ENCODE peak calls at places on chromosome 4, in five cellular contexts. N is endothelial cell of umbilical vein, J is mesothelial cell of epicardium, E is fibroblast of lung, T is fibroblast of pulmonary artery. C is an unnamed sample.

GRCh38 chr4:155787113-155787710 is 28.4 kb downstream of the GUCY1B1 start:
- DNase-seq in N (peak; percentile 75), J (no peak), E (peak; percentile 80), T (peak; percentile 78), C (peak; percentile 53)

GRCh38 chr4:187075514-187075913 is 351.9 kb upstream of the FAT1 start:
- DNase-seq in N (no peak), J (no peak), E (peak; percentile 37), T (no peak), C (no peak)

GRCh38 chr4:99998062-99998880 is 48.2 kb upstream of the H2AZ1 start:
- DNase-seq in N (peak; percentile 42), J (no peak), E (peak; percentile 59), T (peak; percentile 68), C (peak; percentile 18)

GRCh38 chr4:77065382-77065781 is 10.4 kb downstream of the CCNI start:
- DNase-seq in N (no peak), J (no peak), E (no peak), T (no peak), C (no peak)

GRCh38 chr4:67556426-67556825 is 2.1 kb upstream of the STAP1 start:
- DNase-seq in N (no peak), J (no peak), E (no peak), T (peak; percentile 65), C (no peak)

GRCh38 chr4:140152015-140152703 is 1.8 kb downstream of the MAML3 start:
- DNase-seq in N (no peak), J (no peak), E (no peak), T (no peak), C (peak; percentile 51)

GRCh38 chr4:169278669-169279068 is 7.9 kb upstream of the SH3RF1 start:
- DNase-seq in N (no peak), J (no peak), E (no peak), T (no peak), C (no peak)

GRCh38 chr4:132297346-132297745 is 851.7 kb upstream of the PCDH10 start:
- DNase-seq in N (peak; percentile 37), J (no peak), E (peak; percentile 25), T (peak; percentile 31), C (no peak)

GRCh38 chr4:7904942-7905341 is 34.7 kb downstream of the AFAP1 start:
- DNase-seq in N (no peak), J (no peak), E (peak; percentile 98), T (peak; percentile 97), C (no peak)

GRCh38 chr4:168540865-168541607 is 44.2 kb downstream of the PALLD start:
- DNase-seq in N (no peak), J (no peak), E (no peak), T (peak; percentile 26), C (no peak)

GRCh38 chr4:143585548-143585947 is 72.0 kb downstream of the SMARCA5 start:
- DNase-seq in N (no peak), J (no peak), E (no peak), T (no peak), C (no peak)

GRCh38 chr4:79917246-79917645 is 155.8 kb downstream of the ANTXR2 start:
- DNase-seq in N (peak; percentile 62), J (no peak), E (peak; percentile 48), T (peak; percentile 75), C (peak; percentile 20)

GRCh38 chr4:43853565-43854345 is 594.9 kb downstream of the KCTD8 start:
- DNase-seq in N (no peak), J (peak; percentile 38), E (no peak), T (no peak), C (no peak)

GRCh38 chr4:128688846-128689467 is 120.5 kb upstream of the JADE1 start:
- DNase-seq in N (no peak), J (no peak), E (no peak), T (no peak), C (no peak)

GRCh38 chr4:1233641-1234277 is 15.2 kb downstream of the CTBP1 start:
- DNase-seq in N (peak; percentile 30), J (no peak), E (peak; percentile 70), T (peak; percentile 47), C (no peak)
- TF ChIP-seq CTCF in N (peak; percentile 63), J (no peak), E (peak; percentile 78), T (peak; percentile 52), C (peak; percentile 8)

DNA sequence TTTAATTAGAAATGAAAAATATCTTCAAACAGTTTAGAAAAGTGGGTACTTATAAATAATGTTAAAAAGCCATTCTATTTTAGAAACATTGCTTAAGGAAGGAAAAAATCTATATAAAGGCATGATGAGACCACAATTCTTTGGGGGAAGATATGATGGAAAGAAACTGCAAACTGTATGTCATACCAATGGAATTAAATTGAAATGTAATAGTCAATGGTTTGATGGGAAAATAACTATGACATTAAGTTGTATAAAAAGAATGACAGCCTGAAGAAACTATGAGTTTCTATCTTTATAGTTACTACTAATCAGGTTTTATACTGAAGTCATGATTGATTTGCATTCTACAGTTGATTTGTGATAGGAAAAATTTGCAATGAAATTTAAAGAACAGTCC is 40.3 kb upstream of the CAMK2D start:
- DNase-seq in N (no peak), J (no peak), E (no peak), T (no peak), C (no peak)
- TF ChIP-seq CTCF in N (no peak), J (no peak), E (no peak), T (no peak), C (no peak)

DNA sequence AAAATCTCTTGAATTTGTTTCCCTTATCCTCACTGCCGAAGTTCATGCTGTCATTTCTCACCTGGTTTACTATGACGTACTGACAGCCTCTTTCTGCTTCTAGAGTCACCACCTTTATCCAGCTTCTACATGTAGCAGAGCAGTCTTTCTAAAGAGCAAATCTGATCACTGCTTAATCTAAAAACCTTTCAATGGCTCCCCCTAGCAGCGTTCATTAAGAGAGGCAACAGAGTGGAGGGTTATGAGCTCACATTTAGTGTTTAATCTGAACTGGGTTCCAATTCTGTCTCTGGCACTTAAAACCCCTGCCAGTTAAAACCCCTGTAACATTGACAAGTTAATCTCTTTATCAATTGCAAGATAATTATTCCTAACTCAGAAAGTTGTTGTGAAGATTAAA is 4.4 kb downstream of the RBPJ start:
- DNase-seq in N (no peak), J (no peak), E (peak; percentile 74), T (peak; percentile 60), C (no peak)
- TF ChIP-seq CTCF in N (no peak), J (no peak), E (peak; percentile 69), T (peak; percentile 63), C (peak; percentile 56)

DNA sequence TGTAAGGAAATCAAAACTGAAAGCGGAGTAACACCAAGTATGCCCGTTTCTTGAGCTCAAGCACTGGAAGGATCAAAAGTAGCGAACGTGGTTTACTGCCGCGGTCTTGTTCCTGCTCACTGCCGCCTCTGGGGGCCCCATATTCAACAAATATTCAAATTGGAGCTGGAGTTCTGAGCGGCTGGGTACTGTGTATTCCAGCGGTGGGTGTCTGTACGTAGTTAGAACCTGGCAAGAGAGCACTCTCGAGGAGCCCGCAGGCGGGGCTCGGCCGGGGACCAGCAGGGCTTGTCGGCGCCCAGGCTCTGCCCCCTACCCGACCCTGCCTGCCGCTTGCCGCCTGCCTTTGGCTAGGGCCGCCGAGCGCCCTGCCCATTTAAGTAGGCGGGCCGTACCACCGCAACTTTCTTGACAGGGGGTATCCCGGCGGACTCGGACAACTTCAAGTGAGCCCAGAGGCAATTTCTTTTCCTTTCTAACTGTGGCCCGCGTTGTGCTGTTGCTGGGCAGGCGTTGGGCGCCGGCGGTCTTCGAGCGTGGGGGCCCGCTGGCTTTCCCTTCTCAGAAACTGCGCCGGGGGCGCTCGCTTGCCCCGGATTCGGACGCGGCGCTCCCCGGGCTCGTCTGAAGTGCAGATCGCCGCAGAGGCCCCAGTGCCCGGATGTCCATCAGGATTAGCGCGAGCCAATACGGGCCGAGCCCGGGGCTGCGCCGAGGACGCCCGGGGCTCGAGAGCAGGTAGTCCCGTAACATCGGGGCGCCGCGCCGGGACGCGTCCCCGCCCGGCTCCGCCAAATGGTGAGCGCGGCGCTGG is 71.9 kb downstream of the AFF1 start:
- DNase-seq in N (peak; percentile 94), J (peak; percentile 90), E (peak; percentile 96), T (peak; percentile 95), C (peak; percentile 82)
- TF ChIP-seq CTCF in N (peak; percentile 12), J (peak; percentile 28), E (peak; percentile 40), T (peak; percentile 35), C (peak; percentile 29)

GRCh38 chr4:25687763-25688162 is 32.1 kb downstream of the SLC34A2 start:
- DNase-seq in N (no peak), J (no peak), E (no peak), T (no peak), C (no peak)
- TF ChIP-seq CTCF in N (no peak), J (no peak), E (no peak), T (no peak), C (no peak)

DNA sequence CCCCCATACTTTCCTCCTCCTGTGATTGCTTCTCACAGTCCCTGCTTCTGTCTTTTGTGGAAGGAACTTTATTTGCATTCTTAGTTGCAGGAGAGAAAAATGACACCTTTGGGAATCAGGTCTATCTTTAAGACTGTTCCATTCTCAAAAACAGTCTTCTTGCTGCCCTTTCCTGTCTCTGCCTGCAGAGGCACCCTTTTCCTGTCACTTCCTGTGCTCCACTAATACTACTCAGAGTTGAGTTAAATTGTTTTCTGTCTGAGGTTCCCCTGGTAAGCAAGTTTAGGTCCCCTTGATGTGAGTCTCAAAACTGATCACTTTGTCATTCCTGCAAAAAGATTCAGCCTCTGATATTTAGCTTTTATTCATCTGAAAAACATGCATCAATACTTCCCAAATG is 208.8 kb upstream of the CLNK start:
- DNase-seq in N (no peak), J (no peak), E (no peak), T (no peak), C (peak; percentile 12)
- TF ChIP-seq CTCF in N (no peak), J (no peak), E (peak; percentile 49), T (peak; percentile 50), C (peak; percentile 37)

GRCh38 chr4:26022346-26022891 is 108.4 kb downstream of the SMIM20 start:
- DNase-seq in N (peak; percentile 45), J (no peak), E (peak; percentile 79), T (peak; percentile 25), C (no peak)

GRCh38 chr4:26020896-26021295 is 106.9 kb downstream of the SMIM20 start:
- DNase-seq in N (peak; percentile 19), J (no peak), E (peak; percentile 44), T (peak; percentile 50), C (no peak)

GRCh38 chr4:26024079-26024478 is 110.1 kb downstream of the SMIM20 start:
- DNase-seq in N (no peak), J (no peak), E (no peak), T (no peak), C (no peak)

GRCh38 chr4:26021417-26022345 is 107.7 kb downstream of the SMIM20 start:
- DNase-seq in N (no peak), J (no peak), E (peak; percentile 32), T (peak; percentile 29), C (no peak)

GRCh38 chr4:26023191-26023972 is 109.4 kb downstream of the SMIM20 start:
- DNase-seq in N (no peak), J (no peak), E (no peak), T (no peak), C (no peak)
- TF ChIP-seq CTCF in N (no peak), J (no peak), E (no peak), T (no peak), C (no peak)

GRCh38 chr4:73443224-73443623 is 7.2 kb downstream of the AFP start:
- DNase-seq in N (no peak), J (no peak), E (no peak), T (no peak), C (no peak)

GRCh38 chr4:73447701-73448100 is 11.7 kb downstream of the AFP start:
- DNase-seq in N (no peak), J (no peak), E (peak; percentile 11), T (no peak), C (no peak)

GRCh38 chr4:73448448-73449203 is 12.6 kb downstream of the AFP start:
- DNase-seq in N (no peak), J (no peak), E (no peak), T (no peak), C (no peak)

GRCh38 chr4:73446336-73446938 is 10.4 kb downstream of the AFP start:
- DNase-seq in N (peak; percentile 40), J (no peak), E (peak; percentile 64), T (peak; percentile 63), C (peak; percentile 48)

GRCh38 chr4:73445383-73446335 is 9.6 kb downstream of the AFP start:
- DNase-seq in N (no peak), J (no peak), E (no peak), T (no peak), C (no peak)
- TF ChIP-seq CTCF in N (no peak), J (no peak), E (no peak), T (no peak), C (no peak)